ENCODE peak calls at places on chromosomes 5 and 9, in five cellular contexts. E, L, T, C and Q are unnamed samples.

GRCh38 chr9:35827486-35827885 is 1.0 kb downstream of the FAM221B start:
- DNase-seq in E (no peak), L (no peak), T (no peak), C (no peak), Q (no peak)

GRCh38 chr5:118111956-118112355 is 876.4 kb downstream of the DTWD2 start:
- DNase-seq in E (no peak), L (no peak), T (no peak), C (no peak), Q (no peak)

GRCh38 chr5:7320641-7321170 is 75.2 kb upstream of the ADCY2 start:
- DNase-seq in E (no peak), L (no peak), T (no peak), C (no peak), Q (no peak)

GRCh38 chr5:15472116-15472515 is 27.9 kb upstream of the FBXL7 start:
- DNase-seq in E (no peak), L (no peak), T (no peak), C (no peak), Q (no peak)

GRCh38 chr5:62475072-62475471 is 62.5 kb downstream of the IPO11 start:
- DNase-seq in E (no peak), L (peak), T (no peak), C (no peak), Q (no peak)

GRCh38 chr5:82459626-82460025 is 181.5 kb upstream of the RPS23 start:
- DNase-seq in E (no peak), L (no peak), T (no peak), C (no peak), Q (no peak)

GRCh38 chr5:94830520-94830919 is 212.1 kb downstream of the SLF1 start:
- DNase-seq in E (no peak), L (peak), T (no peak), C (no peak), Q (no peak)

GRCh38 chr9:87714819-87715218 is 11.1 kb upstream of the CTSL start:
- DNase-seq in E (peak), L (no peak), T (peak), C (no peak), Q (peak)

GRCh38 chr9:135022191-135022870 is 65.1 kb upstream of the OLFM1 start:
- DNase-seq in E (no peak), L (no peak), T (no peak), C (peak), Q (no peak)

GRCh38 chr9:114384836-114385411 is 2.9 kb downstream of the AKNA start:
- DNase-seq in E (no peak), L (peak), T (no peak), C (peak), Q (no peak)

GRCh38 chr9:75552941-75553340 is 337.5 kb upstream of the PCSK5 start:
- DNase-seq in E (no peak), L (no peak), T (no peak), C (no peak), Q (no peak)

GRCh38 chr5:10863763-10864383 is 102.8 kb upstream of the DAP start:
- DNase-seq in E (peak), L (peak), T (peak), C (no peak), Q (peak)

GRCh38 chr9:137435980-137436760 is 5.0 kb downstream of the ENTPD8 start:
- DNase-seq in E (peak), L (peak), T (no peak), C (peak), Q (peak)

GRCh38 chr5:43851741-43852140 is 248.8 kb downstream of the NNT start:
- DNase-seq in E (no peak), L (no peak), T (no peak), C (no peak), Q (no peak)
- TF ChIP-seq POLR2AphosphoS5 in E (no peak), L (no peak), T (no peak), C (no peak), Q (no peak)

GRCh38 chr9:79371948-79372555 is 199.7 kb upstream of the TLE4 start:
- DNase-seq in E (no peak), L (no peak), T (no peak), C (no peak), Q (no peak)
- TF ChIP-seq POLR2AphosphoS5 in E (no peak), L (no peak), T (no peak), C (no peak), Q (no peak)

DNA sequence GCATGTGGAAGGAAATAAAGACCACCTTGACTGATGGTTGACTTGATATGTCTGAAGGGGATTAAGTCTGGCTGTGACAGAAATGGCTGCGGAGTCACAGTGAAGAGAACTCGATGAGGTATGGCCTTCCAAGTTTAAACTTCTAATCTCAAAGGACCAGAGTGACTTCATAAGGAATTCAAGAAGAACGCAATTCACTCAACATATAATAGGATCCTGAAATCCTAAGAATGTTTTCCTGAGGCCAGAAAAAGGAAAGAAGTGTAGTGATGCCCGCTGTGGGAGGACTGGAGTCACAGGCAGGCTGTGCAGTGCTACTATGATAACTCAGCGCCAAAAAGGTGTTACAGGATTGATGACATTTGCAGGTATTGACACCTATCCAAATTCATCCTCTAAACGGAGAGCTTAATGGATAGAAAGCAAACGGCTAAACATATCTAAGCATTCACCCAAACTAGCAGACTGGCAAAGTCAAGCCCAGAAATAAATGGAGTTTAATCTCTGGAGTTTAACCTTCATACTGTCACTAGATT is 287.3 kb downstream of the SEC61B start:
- DNase-seq in E (no peak), L (no peak), T (no peak), C (no peak), Q (no peak)
- TF ChIP-seq POLR2AphosphoS5 in E (no peak), L (no peak), T (no peak), C (no peak), Q (no peak)

GRCh38 chr5:41193462-41194166 is 19.7 kb downstream of the C6 start:
- DNase-seq in E (peak), L (no peak), T (no peak), C (peak), Q (peak)
- TF ChIP-seq POLR2AphosphoS5 in E (peak), L (no peak), T (no peak), C (peak), Q (peak)

GRCh38 chr5:142542906-142543305 is 143.0 kb downstream of the FGF1 start:
- DNase-seq in E (no peak), L (no peak), T (no peak), C (no peak), Q (no peak)
- TF ChIP-seq POLR2AphosphoS5 in E (peak), L (no peak), T (no peak), C (no peak), Q (peak)